ENCODE peak calls at places on chromosomes 16 and 17, in ten cellular contexts. D is HCT116, F is IMR-90, C is H54, T is ovary, S is stomach, O is adrenal gland, N is endothelial cell of umbilical vein, W is A549, P is GM12891. L is an unnamed sample.

GRCh38 chr17:30964878-30965277 is 6.0 kb upstream of the RNF135 start:
- DNase-seq in D (no peak), F (peak), C (no peak), T (no peak), S (peak), O (no peak), N (no peak), W (no peak), P (no peak), L (no peak)

GRCh38 chr17:53979991-53980390 is 157.3 kb downstream of the KIF2B start:
- DNase-seq in D (no peak), F (no peak), C (no peak), T (no peak), S (no peak), O (no peak), N (no peak), W (no peak), P (no peak), L (no peak)

GRCh38 chr17:69961488-69962145 is 113.4 kb upstream of the KCNJ16 start:
- DNase-seq in D (no peak), F (peak), C (no peak), T (peak), S (peak), O (no peak), N (peak), W (peak), P (no peak), L (peak)

GRCh38 chr17:41015473-41015872 is 6.5 kb upstream of the KRTAP3-1 start:
- DNase-seq in D (no peak), F (no peak), C (no peak), T (no peak), S (no peak), O (no peak), N (no peak), W (no peak), P (no peak), L (no peak)

GRCh38 chr16:70759666-70760065 is 41.3 kb downstream of the VAC14 start:
- DNase-seq in D (no peak), F (no peak), C (no peak), T (no peak), S (no peak), O (no peak), N (no peak), W (no peak), P (no peak), L (no peak)

GRCh38 chr17:8745586-8746500 is 1.2 kb upstream of the CCDC42 start:
- DNase-seq in D (peak), F (peak), C (peak), T (peak), S (peak), O (peak), N (peak), W (peak), P (peak), L (peak)

GRCh38 chr17:68544111-68544510 is 31.9 kb downstream of the PRKAR1A start:
- DNase-seq in D (no peak), F (no peak), C (no peak), T (no peak), S (no peak), O (no peak), N (no peak), W (no peak), P (no peak), L (no peak)

GRCh38 chr17:67386965-67387551 is 10.0 kb downstream of the PITPNC1 start:
- DNase-seq in D (peak), F (peak), C (peak), T (no peak), S (peak), O (peak), N (peak), W (peak), P (no peak), L (no peak)

GRCh38 chr16:2854700-2855309 is 3.2 kb downstream of the PRSS22 start:
- DNase-seq in D (no peak), F (no peak), C (no peak), T (no peak), S (no peak), O (no peak), N (no peak), W (no peak), P (no peak), L (no peak)

GRCh38 chr17:39730095-39730921 is at the start of gene MIEN1:
- DNase-seq in D (peak), F (peak), C (peak), T (peak), S (peak), O (peak), N (peak), W (peak), P (peak), L (peak)

GRCh38 chr17:30969989-30970680 is 704 bp upstream of the RNF135 start:
- DNase-seq in D (no peak), F (no peak), C (no peak), T (no peak), S (peak), O (no peak), N (no peak), W (peak), P (no peak), L (no peak)

GRCh38 chr17:82702161-82702932 is 3.8 kb upstream of the RAB40B start:
- DNase-seq in D (no peak), F (no peak), C (no peak), T (no peak), S (no peak), O (no peak), N (no peak), W (no peak), P (no peak), L (no peak)

GRCh38 chr17:67326440-67326839 is 39.9 kb downstream of the PSMD12 start:
- DNase-seq in D (no peak), F (no peak), C (no peak), T (no peak), S (no peak), O (no peak), N (no peak), W (no peak), P (no peak), L (no peak)

GRCh38 chr17:7260151-7260550 is 2.1 kb downstream of the CLDN7 start:
- DNase-seq in D (no peak), F (no peak), C (no peak), T (no peak), S (no peak), O (no peak), N (no peak), W (no peak), P (no peak), L (no peak)

GRCh38 chr17:7262192-7263070 is at the start of gene CLDN7:
- DNase-seq in D (peak), F (no peak), C (no peak), T (no peak), S (peak), O (no peak), N (no peak), W (no peak), P (no peak), L (no peak)

GRCh38 chr17:7261377-7262191 is 694 bp downstream of the CLDN7 start:
- DNase-seq in D (no peak), F (no peak), C (no peak), T (no peak), S (no peak), O (no peak), N (no peak), W (no peak), P (peak), L (no peak)

GRCh38 chr17:7259555-7259889 is 2.8 kb downstream of the CLDN7 start:
- DNase-seq in D (no peak), F (no peak), C (no peak), T (no peak), S (no peak), O (no peak), N (no peak), W (no peak), P (no peak), L (no peak)

GRCh38 chr17:7260601-7261376 is 1.5 kb downstream of the CLDN7 start:
- DNase-seq in D (no peak), F (no peak), C (no peak), T (no peak), S (peak), O (no peak), N (no peak), W (no peak), P (peak), L (no peak)
- TF ChIP-seq POLR2A in D (no peak), F (no peak), C (no peak), T (no peak), S (no peak), O (no peak), N (no peak), W (no peak), P (no peak), L (no peak)

GRCh38 chr16:183005-183404 is 2.7 kb downstream of the HBQ1 start:
- DNase-seq in D (no peak), F (no peak), C (no peak), T (no peak), S (no peak), O (no peak), N (no peak), W (no peak), P (no peak), L (no peak)

GRCh38 chr16:179431-179830 is 828 bp upstream of the HBQ1 start:
- DNase-seq in D (no peak), F (no peak), C (no peak), T (no peak), S (no peak), O (no peak), N (no peak), W (no peak), P (no peak), L (no peak)

GRCh38 chr16:181668-182021 is 1.4 kb downstream of the HBQ1 start:
- DNase-seq in D (no peak), F (no peak), C (no peak), T (no peak), S (no peak), O (no peak), N (no peak), W (no peak), P (no peak), L (no peak)

GRCh38 chr16:180101-180920 is at the start of gene HBQ1:
- DNase-seq in D (no peak), F (no peak), C (no peak), T (no peak), S (no peak), O (peak), N (peak), W (peak), P (peak), L (no peak)

DNA sequence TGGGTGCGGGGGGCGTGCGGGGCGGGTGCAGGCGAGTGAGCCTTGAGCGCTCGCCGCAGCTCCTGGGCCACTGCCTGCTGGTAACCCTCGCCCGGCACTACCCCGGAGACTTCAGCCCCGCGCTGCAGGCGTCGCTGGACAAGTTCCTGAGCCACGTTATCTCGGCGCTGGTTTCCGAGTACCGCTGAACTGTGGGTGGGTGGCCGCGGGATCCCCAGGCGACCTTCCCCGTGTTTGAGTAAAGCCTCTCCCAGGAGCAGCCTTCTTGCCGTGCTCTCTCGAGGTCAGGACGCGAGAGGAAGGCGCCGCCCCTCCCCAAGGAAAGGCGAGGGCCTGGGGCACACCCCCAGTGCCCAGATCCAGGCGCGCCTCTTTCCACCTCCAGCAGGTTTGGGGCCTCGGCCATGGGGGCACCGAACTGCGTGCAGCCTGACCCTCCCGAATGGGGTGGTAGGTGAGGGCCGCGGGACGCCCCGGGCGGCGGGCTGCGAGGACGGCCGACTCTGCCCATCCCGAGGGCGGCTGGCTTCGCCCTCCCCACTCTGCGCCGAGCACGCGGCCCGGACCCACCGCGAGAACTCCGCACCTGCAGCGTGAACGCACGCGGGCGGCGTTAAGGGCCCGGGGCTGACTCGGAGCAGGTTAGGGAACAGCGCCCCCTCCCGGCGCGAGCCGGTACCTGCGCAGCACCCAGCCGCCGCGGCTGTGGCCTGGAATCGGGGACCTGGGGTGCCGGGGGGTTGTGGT is 835 bp downstream of the HBQ1 start:
- DNase-seq in D (peak), F (peak), C (no peak), T (peak), S (peak), O (peak), N (peak), W (peak), P (peak), L (peak)
- TF ChIP-seq POLR2A in D (no peak), F (no peak), C (no peak), T (no peak), S (no peak), O (peak), N (peak), W (no peak), P (no peak), L (no peak)

DNA sequence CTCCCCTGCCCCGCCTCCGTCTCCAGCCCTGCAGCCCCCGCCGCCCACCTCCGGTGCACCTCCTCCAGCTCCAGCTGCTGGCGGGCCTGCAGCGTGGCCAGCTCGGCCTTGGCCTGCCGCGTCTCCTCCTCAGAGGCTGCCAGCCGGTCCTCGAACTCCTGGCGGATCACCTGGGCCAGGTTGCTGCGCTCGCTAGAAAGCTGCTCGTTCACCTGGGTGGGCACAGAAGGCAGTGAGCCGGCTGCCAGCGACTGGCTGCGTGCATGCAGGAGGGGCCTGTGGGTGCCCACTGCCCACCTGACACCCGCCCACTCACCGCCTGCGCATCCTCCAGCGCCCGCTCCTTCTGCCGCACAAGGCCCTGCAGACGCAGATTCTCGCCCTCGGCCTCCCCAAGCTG is 24.6 kb upstream of the AATK start:
- DNase-seq in D (no peak), F (no peak), C (no peak), T (no peak), S (no peak), O (no peak), N (no peak), W (no peak), P (no peak), L (no peak)
- TF ChIP-seq POLR2A in D (no peak), F (no peak), C (no peak), T (no peak), S (no peak), O (no peak), N (no peak), W (no peak), P (no peak), L (no peak)

DNA sequence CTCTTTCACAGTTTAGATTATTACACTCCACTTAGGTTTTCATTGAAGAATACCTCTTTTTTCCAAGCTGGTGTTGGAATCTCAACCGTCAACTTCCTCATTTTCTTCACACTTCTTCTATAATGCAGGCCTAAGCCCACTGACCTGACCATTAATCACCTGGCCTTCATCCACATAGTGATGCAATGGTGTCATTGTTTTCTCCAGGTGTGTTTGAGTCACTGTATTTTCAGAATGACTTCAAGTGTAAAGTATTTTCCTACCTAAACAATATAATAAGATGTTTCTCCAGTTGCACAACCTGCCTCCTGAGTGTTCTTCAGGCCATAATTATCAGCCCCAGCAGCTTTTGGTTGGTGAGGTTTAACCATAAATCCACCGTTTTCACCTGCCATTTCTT is 1675.1 kb downstream of the TP53TG3F start:
- DNase-seq in D (no peak), F (no peak), C (no peak), T (no peak), S (no peak), O (no peak), N (no peak), W (no peak), P (no peak), L (no peak)
- TF ChIP-seq POLR2A in D (no peak), F (no peak), C (no peak), T (no peak), S (no peak), O (no peak), N (no peak), W (no peak), P (no peak), L (no peak)

DNA sequence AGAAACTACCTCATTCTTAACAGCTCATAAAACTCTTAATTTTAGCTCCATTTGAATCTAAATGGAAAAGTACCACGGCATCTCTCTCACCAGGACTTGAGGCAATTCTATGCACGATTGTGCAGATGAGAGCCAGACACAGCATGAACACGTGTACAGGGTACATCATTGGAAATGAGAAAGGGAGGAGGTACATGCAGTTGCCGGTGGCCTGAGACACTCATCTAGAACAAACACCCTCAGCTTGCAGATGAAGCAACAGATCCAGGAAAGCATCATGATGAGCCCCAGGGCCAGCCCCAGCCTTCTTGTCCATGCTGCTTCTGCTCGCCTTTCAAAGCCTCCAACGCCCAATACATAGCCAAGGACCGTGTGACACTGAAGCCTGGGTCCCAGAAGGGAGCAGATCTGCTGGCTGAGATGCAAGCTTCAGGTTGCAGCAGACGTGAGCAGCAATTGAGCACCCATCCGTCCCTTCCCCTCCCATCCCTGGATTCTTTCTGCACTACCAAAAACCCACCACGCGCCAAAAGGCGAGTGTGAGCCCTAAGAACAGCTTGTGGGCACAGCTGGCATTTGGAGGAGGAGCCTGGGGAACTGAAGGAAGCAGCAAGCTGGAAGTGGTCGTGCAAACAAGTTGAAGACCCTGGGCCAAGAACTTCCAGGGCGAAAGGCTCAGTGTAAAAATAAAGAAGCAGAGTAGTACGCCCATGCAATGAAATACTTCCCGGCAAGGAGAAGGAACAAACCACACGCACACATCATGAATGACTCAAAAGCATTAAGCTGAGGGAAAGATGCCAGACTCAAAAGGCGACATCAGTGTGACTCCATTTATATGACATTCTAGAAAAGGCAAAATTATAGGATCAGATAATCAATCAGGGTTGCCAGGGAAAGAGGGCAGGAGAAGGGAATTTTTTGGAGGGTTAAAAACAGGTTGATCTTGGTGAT is 7.4 kb upstream of the RCVRN start:
- DNase-seq in D (no peak), F (peak), C (no peak), T (no peak), S (no peak), O (no peak), N (no peak), W (no peak), P (no peak), L (no peak)
- TF ChIP-seq POLR2A in D (no peak), F (no peak), C (no peak), T (no peak), S (no peak), O (no peak), N (no peak), W (no peak), P (no peak), L (no peak)

GRCh38 chr16:4471869-4472268 is 2.6 kb downstream of the NMRAL1 start:
- DNase-seq in D (no peak), F (no peak), C (no peak), T (no peak), S (no peak), O (no peak), N (no peak), W (no peak), P (no peak), L (no peak)

GRCh38 chr16:4472880-4473279 is 1.5 kb downstream of the NMRAL1 start:
- DNase-seq in D (no peak), F (no peak), C (no peak), T (no peak), S (no peak), O (no peak), N (no peak), W (no peak), P (no peak), L (no peak)

GRCh38 chr16:4475880-4476790 is at the start of gene HMOX2:
- DNase-seq in D (peak), F (peak), C (peak), T (peak), S (peak), O (peak), N (peak), W (peak), P (peak), L (peak)

GRCh38 chr16:4477966-4478365 is 1.8 kb downstream of the HMOX2 start:
- DNase-seq in D (peak), F (peak), C (no peak), T (no peak), S (no peak), O (no peak), N (peak), W (no peak), P (no peak), L (no peak)

DNA sequence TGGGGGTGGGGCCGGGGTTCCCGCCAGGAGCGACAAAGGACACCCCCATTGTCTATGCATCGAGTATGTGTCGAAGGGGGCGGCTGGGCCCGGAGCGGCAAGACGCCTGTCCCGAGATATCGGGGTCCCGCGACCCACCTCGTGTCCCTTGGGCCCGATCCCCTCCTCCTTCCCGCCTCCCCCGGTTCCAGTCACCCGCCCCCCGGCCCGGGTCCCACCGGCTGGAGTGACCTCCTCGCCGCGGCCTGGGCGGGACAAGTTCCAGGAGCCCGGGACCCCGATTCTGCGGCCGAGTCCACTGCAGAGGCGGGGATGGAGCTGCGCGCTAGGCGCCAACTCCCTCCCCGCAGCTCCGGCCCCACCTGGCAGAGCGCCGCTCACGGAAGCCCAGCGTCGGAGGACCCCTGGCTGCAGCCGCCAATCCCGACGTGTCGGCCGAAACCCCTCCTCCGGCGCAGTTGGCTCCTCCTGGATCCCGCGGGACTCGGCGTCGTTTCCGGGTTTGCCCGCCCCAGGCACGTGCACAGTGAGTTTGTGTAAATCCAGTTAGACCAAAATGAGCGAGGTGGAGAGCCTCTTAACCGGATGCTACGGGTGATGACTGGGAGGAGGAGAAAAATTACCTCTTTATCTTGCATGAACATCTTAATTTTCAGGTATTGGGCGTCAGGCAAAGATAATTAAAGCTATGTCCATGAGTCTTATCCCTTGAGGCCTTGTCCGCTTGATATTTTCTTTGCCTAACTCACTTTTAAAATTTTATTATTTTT is at the start of gene NMRAL1:
- DNase-seq in D (peak), F (peak), C (no peak), T (peak), S (peak), O (peak), N (peak), W (peak), P (peak), L (peak)
- TF ChIP-seq POLR2A in D (peak), F (no peak), C (peak), T (peak), S (no peak), O (no peak), N (peak), W (peak), P (peak), L (peak)

GRCh38 chr17:78426293-78426879 is 47.9 kb downstream of the PGS1 start:
- DNase-seq in D (no peak), F (no peak), C (no peak), T (no peak), S (no peak), O (no peak), N (no peak), W (no peak), P (no peak), L (no peak)
- TF ChIP-seq POLR2A in D (no peak), F (no peak), C (no peak), T (no peak), S (no peak), O (no peak), N (no peak), W (no peak), P (no peak), L (no peak)

GRCh38 chr16:46719528-46719927 is 28.6 kb downstream of the MYLK3 start:
- DNase-seq in D (no peak), F (no peak), C (no peak), T (no peak), S (no peak), O (no peak), N (no peak), W (no peak), P (no peak), L (no peak)
- TF ChIP-seq POLR2A in D (no peak), F (no peak), C (no peak), T (no peak), S (no peak), O (no peak), N (no peak), W (no peak), P (no peak), L (no peak)

L was measured in sigmoid colon.